ENCODE peak calls at places on chromosomes 12 and 14, in five cellular contexts. K is NB4, V is bronchial epithelial cell, Z is cardiac muscle cell, X is upper lobe of left lung. F is an unnamed sample.
A peak's percentile ranks its signal among the peaks of the same experiment; 100 is the strongest.

GRCh38 chr12:56565510-56566101 is 44.0 kb downstream of the RBMS2 start:
- DNase-seq in X (peak; percentile 77), V (peak; percentile 29), K (peak; percentile 75), Z (peak; percentile 30), F (peak; percentile 22)

GRCh38 chr12:92593734-92594402 is 108.9 kb upstream of the PLEKHG7 start:
- DNase-seq in X (peak; percentile 77), K (peak; percentile 91), Z (no peak), V (peak; percentile 100), F (no peak)

GRCh38 chr14:69153848-69154208 is 909 bp upstream of the DCAF5 start:
- DNase-seq in Z (peak; percentile 45), V (no peak), K (peak; percentile 21), X (peak; percentile 56), F (no peak)

GRCh38 chr12:54439096-54439495 is 20.0 kb upstream of the ITGA5 start:
- DNase-seq in V (no peak), Z (no peak), K (no peak), X (no peak), F (no peak)

GRCh38 chr12:81261508-81262207 is 183.8 kb downstream of the ACSS3 start:
- DNase-seq in X (no peak), V (no peak), K (peak; percentile 3), Z (no peak), F (no peak)

GRCh38 chr12:69388371-69388770 is 28.8 kb downstream of the YEATS4 start:
- DNase-seq in X (no peak), V (peak; percentile 67), K (peak; percentile 57), Z (peak; percentile 36), F (peak; percentile 47)

GRCh38 chr12:90262261-90262660 is 553.6 kb upstream of the ATP2B1 start:
- DNase-seq in K (no peak), V (peak; percentile 44), X (no peak), Z (no peak), F (no peak)

GRCh38 chr12:88448337-88448944 is 131.8 kb downstream of the KITLG start:
- DNase-seq in K (no peak), V (peak; percentile 30), Z (no peak), X (no peak), F (no peak)

GRCh38 chr14:65958664-65959562 is 527.3 kb upstream of the CCDC196 start:
- DNase-seq in Z (peak; percentile 56), X (no peak), K (peak; percentile 54), V (peak; percentile 40), F (no peak)

GRCh38 chr12:119440961-119441360 is 106.4 kb downstream of the CCDC60 start:
- DNase-seq in Z (no peak), X (no peak), K (no peak), V (no peak), F (no peak)

GRCh38 chr14:103280278-103280917 is 53.6 kb upstream of the EIF5 start:
- DNase-seq in V (no peak), Z (no peak), X (no peak), K (no peak), F (no peak)

GRCh38 chr14:75985618-75986438 is at the start of gene IFT43:
- DNase-seq in V (peak; percentile 63), X (peak; percentile 92), Z (peak; percentile 88), K (peak; percentile 75), F (peak; percentile 31)
- TF ChIP-seq CTCF in V (no peak), X (no peak), Z (no peak), K (no peak), F (no peak)

GRCh38 chr14:71322660-71323250 is 415.5 kb downstream of the PCNX1 start:
- DNase-seq in Z (peak; percentile 37), X (peak; percentile 37), V (peak; percentile 63), K (peak; percentile 51), F (peak; percentile 36)
- TF ChIP-seq CTCF in Z (peak; percentile 69), X (no peak), V (peak; percentile 54), K (peak; percentile 38), F (peak; percentile 80)

GRCh38 chr12:42648061-42648460 is 58.5 kb upstream of the PRICKLE1 start:
- DNase-seq in Z (no peak), V (no peak), K (no peak), X (no peak), F (no peak)

DNA sequence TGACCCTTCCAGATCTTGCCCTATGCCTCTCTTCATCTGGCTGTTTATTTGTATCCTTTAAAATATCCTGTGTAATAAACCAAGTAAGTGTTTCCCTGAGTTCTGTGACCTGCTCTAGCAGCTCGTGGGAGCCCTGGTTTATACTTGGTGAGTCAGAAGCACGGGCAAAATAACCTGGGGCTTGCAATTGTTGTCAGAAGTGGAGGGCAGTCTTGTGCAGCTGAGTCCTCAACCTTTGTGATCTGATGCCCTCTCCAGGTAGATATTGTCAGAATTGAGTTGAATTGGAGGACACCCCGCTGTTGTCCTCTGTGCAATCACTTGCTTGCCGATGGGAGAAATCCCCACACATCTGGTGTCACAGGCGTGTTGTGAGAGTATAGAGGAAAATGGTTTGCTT is 62.5 kb upstream of the PRICKLE1 start:
- DNase-seq in V (peak; percentile 37), X (no peak), Z (no peak), K (peak; percentile 7), F (no peak)
- TF ChIP-seq CTCF in V (no peak), X (no peak), Z (no peak), K (no peak), F (no peak)

GRCh38 chr12:8823565-8824300 is 1.3 kb downstream of the A2ML1 start:
- DNase-seq in X (peak; percentile 37), K (peak; percentile 34), V (no peak), Z (peak; percentile 65), F (no peak)
- TF ChIP-seq CTCF in X (peak; percentile 33), K (peak; percentile 31), V (peak; percentile 43), Z (peak; percentile 64), F (peak; percentile 71)

DNA sequence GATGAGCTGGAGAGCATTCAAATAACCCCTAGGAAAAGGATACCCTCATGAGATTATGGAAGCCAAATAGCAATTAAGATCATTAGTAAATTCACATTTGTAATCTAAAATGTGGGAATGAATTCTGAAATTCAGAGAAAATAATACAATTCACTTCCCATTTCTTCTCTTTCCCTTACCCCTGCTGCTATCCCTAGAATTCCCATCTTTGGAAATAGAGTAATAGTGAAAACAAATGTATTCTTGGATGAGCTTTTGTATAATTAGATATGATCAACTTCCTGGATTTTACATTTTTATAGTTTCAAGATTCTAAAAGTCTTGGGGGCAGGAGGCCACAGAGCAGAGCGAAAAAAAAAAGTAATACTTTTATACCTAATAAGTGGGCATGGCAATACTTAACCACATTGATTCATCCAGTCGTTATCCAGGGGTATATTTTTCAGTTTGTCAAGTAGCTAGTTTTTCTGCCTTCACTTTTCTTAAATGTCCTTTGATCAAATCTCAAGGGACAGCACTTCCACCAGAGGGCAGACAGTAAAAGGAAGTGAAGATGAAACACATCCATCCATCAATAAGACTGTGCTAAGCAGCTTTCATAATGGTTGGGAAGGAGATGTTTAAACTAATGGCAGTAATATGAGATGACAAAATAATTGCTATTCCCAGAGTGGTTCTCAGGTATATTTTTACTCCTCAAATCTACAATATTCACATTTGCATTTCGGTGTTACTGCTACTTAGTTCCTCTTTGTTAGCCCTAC is 401.3 kb downstream of the DIO2 start:
- DNase-seq in Z (no peak), K (peak; percentile 13), V (peak; percentile 24), X (no peak), F (no peak)
- TF ChIP-seq CTCF in Z (no peak), K (peak; percentile 9), V (peak; percentile 14), X (no peak), F (peak; percentile 19)

GRCh38 chr14:63633801-63634200 is 7.9 kb downstream of the WDR89 start:
- DNase-seq in Z (no peak), X (no peak), V (no peak), K (no peak), F (no peak)
- TF ChIP-seq CTCF in Z (no peak), X (no peak), V (no peak), K (no peak), F (peak; percentile 26)

GRCh38 chr12:121133838-121134237 is 1.2 kb downstream of the P2RX7 start:
- DNase-seq in K (no peak), Z (no peak), V (no peak), X (no peak), F (no peak)

GRCh38 chr12:121135320-121135719 is 2.6 kb downstream of the P2RX7 start:
- DNase-seq in Z (no peak), X (no peak), K (no peak), V (no peak), F (no peak)

GRCh38 chr12:121131941-121132341 is 735 bp upstream of the P2RX7 start:
- DNase-seq in X (no peak), Z (no peak), V (no peak), K (no peak), F (no peak)

GRCh38 chr12:121130866-121131373 is 1.8 kb upstream of the P2RX7 start:
- DNase-seq in V (no peak), K (no peak), Z (no peak), X (no peak), F (no peak)

DNA sequence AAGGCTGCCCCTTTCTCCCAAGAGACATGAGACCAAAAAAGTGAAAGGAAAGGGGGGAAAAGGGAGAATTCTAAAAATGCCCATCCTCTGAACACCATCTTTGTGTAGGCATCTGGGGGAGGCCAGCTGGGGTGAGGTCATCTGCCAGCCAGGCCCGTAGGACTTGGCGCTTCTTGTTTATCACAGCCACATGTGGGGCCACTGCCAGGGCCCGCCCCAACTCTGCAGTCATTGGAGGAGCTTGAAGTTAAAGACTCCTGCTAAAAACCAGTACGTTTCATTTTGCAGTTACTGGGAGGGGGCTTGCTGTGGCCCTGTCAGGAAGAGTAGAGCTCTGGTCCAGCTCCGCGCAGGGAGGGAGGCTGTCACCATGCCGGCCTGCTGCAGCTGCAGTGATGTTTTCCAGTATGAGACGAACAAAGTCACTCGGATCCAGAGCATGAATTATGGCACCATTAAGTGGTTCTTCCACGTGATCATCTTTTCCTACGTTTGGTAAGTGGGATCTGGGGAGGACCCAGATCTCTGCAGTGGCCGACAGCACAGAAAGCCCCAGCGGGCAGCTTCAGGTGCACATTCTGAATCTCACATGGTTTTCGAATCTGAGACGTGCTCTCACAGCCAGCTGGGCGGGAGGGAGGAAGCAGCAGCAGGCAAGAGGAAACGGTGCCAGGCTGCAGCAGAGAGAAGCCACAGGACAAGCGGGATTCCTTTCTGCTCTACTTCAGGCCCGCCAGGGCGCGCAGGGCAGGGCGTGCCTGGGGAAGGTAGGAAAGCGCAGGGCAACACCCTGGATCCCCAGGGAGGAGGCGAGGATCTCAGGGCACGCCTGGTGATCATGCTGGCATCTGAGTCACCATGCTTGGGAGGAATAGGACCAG is at the start of gene P2RX7:
- DNase-seq in V (peak; percentile 93), K (peak; percentile 76), X (peak; percentile 86), Z (peak; percentile 39), F (no peak)
- TF ChIP-seq CTCF in V (peak; percentile 52), K (no peak), X (no peak), Z (no peak), F (no peak)

GRCh38 chr14:73231874-73232851 is 5.1 kb upstream of the PAPLN start:
- DNase-seq in Z (peak; percentile 59), K (peak; percentile 43), V (no peak), X (no peak), F (no peak)
- TF ChIP-seq CTCF in Z (peak; percentile 30), K (no peak), V (peak; percentile 39), X (no peak), F (no peak)

GRCh38 chr14:21455592-21455911 is 371 bp downstream of the CHD8 start:
- DNase-seq in V (no peak), X (no peak), K (no peak), Z (no peak), F (no peak)

GRCh38 chr14:21455912-21456667 is at the start of gene CHD8:
- DNase-seq in Z (peak; percentile 100), V (peak; percentile 99), K (peak; percentile 100), X (peak; percentile 100), F (peak; percentile 99)

GRCh38 chr14:21449899-21450216 is 6.1 kb downstream of the CHD8 start:
- DNase-seq in X (no peak), Z (no peak), K (no peak), V (no peak), F (no peak)

GRCh38 chr14:21454843-21455550 is 926 bp downstream of the CHD8 start:
- DNase-seq in Z (no peak), V (peak; percentile 10), X (no peak), K (peak; percentile 8), F (no peak)
- TF ChIP-seq CTCF in Z (no peak), V (no peak), X (no peak), K (no peak), F (no peak)